ENCODE peak calls at places on chromosomes 2 and 18, in eight cellular contexts. O is right cardiac atrium, Z is mammary epithelial cell, R is RWPE2, Q is pancreas, J is esophagus squamous epithelium, M is breast epithelium, D is cardiac muscle cell. C is an unnamed sample.

GRCh38 chr2:229408356-229408755 is 137.3 kb upstream of the PID1 start:
- DNase-seq in O (peak; percentile 60), Z (peak; percentile 97), R (peak; percentile 78), Q (no peak), J (no peak), M (peak; percentile 53), D (peak; percentile 93), C (no peak)

GRCh38 chr2:187890690-187891089 is 336.5 kb upstream of the TFPI start:
- DNase-seq in O (no peak), Z (peak; percentile 3), R (no peak), Q (no peak), J (no peak), M (no peak), D (no peak), C (no peak)

GRCh38 chr2:19035238-19035637 is 323.2 kb downstream of the OSR1 start:
- DNase-seq in O (peak; percentile 33), Z (no peak), R (no peak), Q (no peak), J (no peak), M (peak; percentile 26), D (peak; percentile 52), C (peak; percentile 45)

GRCh38 chr2:237863102-237863511 is 3.7 kb downstream of the RAMP1 start:
- DNase-seq in O (no peak), Z (no peak), R (no peak), Q (no peak), J (no peak), M (no peak), D (no peak), C (no peak)

GRCh38 chr2:101974663-101975062 is 17.1 kb upstream of the IL1R2 start:
- DNase-seq in O (no peak), Z (no peak), R (no peak), Q (no peak), J (no peak), M (no peak), D (no peak), C (no peak)

GRCh38 chr2:10798783-10799182 is 13.8 kb downstream of the PDIA6 start:
- DNase-seq in O (no peak), Z (no peak), R (no peak), Q (no peak), J (no peak), M (no peak), D (no peak), C (no peak)

GRCh38 chr2:167844714-167845530 is 402.5 kb downstream of the STK39 start:
- DNase-seq in O (no peak), Z (no peak), R (no peak), Q (no peak), J (no peak), M (no peak), D (no peak), C (no peak)

GRCh38 chr2:231169475-231169874 is 29.0 kb upstream of the ARMC9 start:
- DNase-seq in O (no peak), Z (no peak), R (no peak), Q (no peak), J (no peak), M (no peak), D (no peak), C (no peak)

GRCh38 chr2:70936165-70936978 is 672 bp downstream of the ATP6V1B1 start:
- DNase-seq in O (no peak), Z (no peak), R (no peak), Q (no peak), J (no peak), M (no peak), D (no peak), C (no peak)

GRCh38 chr18:73948497-73948896 is 199.1 kb downstream of the FBXO15 start:
- DNase-seq in O (no peak), Z (peak; percentile 29), R (no peak), Q (no peak), J (no peak), M (no peak), D (peak; percentile 49), C (no peak)

DNA sequence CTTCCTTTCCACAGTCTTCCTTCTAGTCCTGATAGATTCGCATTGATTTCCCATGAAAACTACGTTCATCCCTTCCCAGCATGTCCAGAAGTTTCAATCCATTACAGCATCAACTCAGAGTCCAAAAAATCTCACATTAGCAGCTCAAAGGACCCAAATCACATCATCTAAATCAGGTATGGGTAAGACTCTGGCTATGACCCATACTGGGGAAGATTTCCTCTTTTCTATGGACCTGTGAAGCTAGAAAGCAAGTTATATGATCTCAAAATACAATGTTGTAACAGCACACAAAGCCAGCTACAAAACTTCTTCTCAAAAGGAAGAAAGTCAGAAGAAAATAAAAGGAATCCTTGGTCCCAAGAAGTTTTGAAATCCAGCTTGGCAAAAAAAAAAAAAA is 5.7 kb upstream of the DCC start:
- DNase-seq in O (no peak), Z (no peak), R (no peak), Q (no peak), J (no peak), M (no peak), D (no peak), C (no peak)
- H3K27ac ChIP-seq in O (no peak overlapping the region), Z (no peak overlapping the region), R (no peak overlapping the region), Q (no peak overlapping the region), J (no peak overlapping the region), M (no peak overlapping the region), D (no peak overlapping the region), C (no peak overlapping the region)

GRCh38 chr18:58842978-58843661 is 21.6 kb upstream of the ZNF532 start:
- DNase-seq in O (peak; percentile 41), Z (no peak), R (no peak), Q (no peak), J (no peak), M (no peak), D (no peak), C (peak; percentile 48)

GRCh38 chr18:58843662-58844035 is 21.0 kb upstream of the ZNF532 start:
- DNase-seq in O (no peak), Z (no peak), R (no peak), Q (no peak), J (no peak), M (no peak), D (no peak), C (no peak)

GRCh38 chr18:58838165-58838860 is 26.4 kb upstream of the ZNF532 start:
- DNase-seq in O (no peak), Z (no peak), R (no peak), Q (no peak), J (no peak), M (no peak), D (no peak), C (no peak)

GRCh38 chr18:58844871-58845270 is 19.8 kb upstream of the ZNF532 start:
- DNase-seq in O (no peak), Z (no peak), R (no peak), Q (no peak), J (no peak), M (no peak), D (no peak), C (no peak)

GRCh38 chr18:58838946-58839345 is 25.7 kb upstream of the ZNF532 start:
- DNase-seq in O (no peak), Z (no peak), R (no peak), Q (no peak), J (no peak), M (no peak), D (no peak), C (no peak)
- H3K27ac ChIP-seq in O (no peak overlapping the region), Z (no peak overlapping the region), R (no peak overlapping the region), Q (no peak overlapping the region), J (no peak overlapping the region), M (no peak overlapping the region), D (no peak overlapping the region), C (no peak overlapping the region)

GRCh38 chr18:2657788-2658458 is 2.4 kb downstream of the SMCHD1 start:
- DNase-seq in O (no peak), Z (peak; percentile 11), R (no peak), Q (no peak), J (no peak), M (no peak), D (peak; percentile 74), C (no peak)
- H3K27ac ChIP-seq in O (peak overlapping the region; percentile 27), Z (no peak overlapping the region), R (peak overlapping the region; percentile 4), Q (peak overlapping the region; percentile 46), J (peak overlapping the region; percentile 98), M (no peak overlapping the region), D (no peak overlapping the region), C (no peak overlapping the region)

DNA sequence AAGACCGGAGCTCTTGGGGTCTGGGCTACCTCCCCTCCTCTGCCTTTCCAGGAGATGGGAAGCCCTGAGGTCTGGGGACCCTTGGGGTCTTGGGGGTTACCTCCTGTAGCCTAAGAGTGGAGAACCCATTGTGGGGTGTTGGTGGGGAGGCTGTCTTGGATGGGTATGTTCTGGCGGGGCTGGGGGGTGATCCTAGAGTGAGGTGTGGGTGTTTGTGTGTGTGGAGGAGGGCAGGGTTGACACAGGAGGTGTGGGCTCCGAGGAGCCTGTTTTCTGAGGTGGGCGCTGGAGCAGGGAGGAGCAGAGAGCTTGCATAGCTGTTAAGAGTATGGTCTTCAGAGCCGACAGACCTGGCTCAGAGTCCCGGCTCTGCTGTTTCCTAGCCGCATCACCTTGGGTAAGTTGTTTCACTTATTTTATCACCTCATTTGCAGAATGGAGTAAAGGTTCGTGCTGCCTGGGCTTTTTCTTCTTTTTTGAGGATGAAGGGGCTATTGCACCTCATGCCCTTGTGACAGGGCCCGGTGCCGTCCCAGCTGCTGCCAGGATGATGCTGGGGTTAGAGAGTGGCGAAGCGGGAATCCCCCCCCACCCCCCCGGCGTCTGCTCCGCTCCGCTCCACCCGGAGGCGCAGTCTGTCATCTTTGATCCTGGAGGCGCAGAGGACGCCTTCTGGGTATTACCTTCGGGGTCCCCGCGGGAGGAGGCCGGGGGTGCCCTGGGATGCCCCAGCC is 17.2 kb downstream of the TET3 start:
- DNase-seq in O (no peak), Z (no peak), R (peak; percentile 30), Q (no peak), J (no peak), M (no peak), D (no peak), C (no peak)
- H3K27ac ChIP-seq in O (no peak overlapping the region), Z (no peak overlapping the region), R (no peak overlapping the region), Q (no peak overlapping the region), J (peak overlapping the region; percentile 16), M (peak overlapping the region; percentile 41), D (no peak overlapping the region), C (peak overlapping the region; percentile 68)

GRCh38 chr18:5173646-5174045 is 23.4 kb downstream of the AKAIN1 start:
- DNase-seq in O (no peak), Z (no peak), R (no peak), Q (no peak), J (no peak), M (no peak), D (no peak), C (no peak)

GRCh38 chr18:5162111-5162510 is 34.9 kb downstream of the AKAIN1 start:
- DNase-seq in O (no peak), Z (no peak), R (no peak), Q (no peak), J (no peak), M (no peak), D (no peak), C (no peak)

GRCh38 chr18:5173216-5173615 is 23.8 kb downstream of the AKAIN1 start:
- DNase-seq in O (no peak), Z (no peak), R (no peak), Q (no peak), J (no peak), M (no peak), D (no peak), C (no peak)

GRCh38 chr18:5164903-5165302 is 32.2 kb downstream of the AKAIN1 start:
- DNase-seq in O (no peak), Z (no peak), R (no peak), Q (no peak), J (no peak), M (no peak), D (no peak), C (no peak)

DNA sequence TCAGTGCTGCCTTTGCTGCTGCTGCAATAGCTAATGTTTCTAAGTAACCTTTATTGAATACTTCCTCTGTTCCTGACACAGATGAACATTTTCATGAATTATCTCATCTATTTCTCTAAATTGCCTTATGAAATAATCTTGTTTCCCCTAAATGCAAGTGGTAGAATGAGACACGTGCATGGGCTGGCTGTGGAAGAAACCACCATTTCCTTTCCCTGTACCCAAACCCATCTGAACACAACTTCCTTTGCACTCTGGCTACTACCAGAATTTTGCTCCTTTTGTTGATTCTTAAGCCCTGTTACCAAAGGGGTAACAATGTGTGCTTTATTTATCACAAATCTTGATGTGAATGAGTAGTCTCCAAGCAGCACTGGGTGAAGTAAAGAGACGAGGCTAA is 29.2 kb downstream of the AKAIN1 start:
- DNase-seq in O (no peak), Z (no peak), R (no peak), Q (no peak), J (no peak), M (no peak), D (no peak), C (no peak)
- H3K27ac ChIP-seq in O (no peak overlapping the region), Z (no peak overlapping the region), R (no peak overlapping the region), Q (no peak overlapping the region), J (no peak overlapping the region), M (no peak overlapping the region), D (no peak overlapping the region), C (no peak overlapping the region)